ENCODE peak calls at places on chromosomes 1 and 21, in four cellular contexts. K is A549, Z is HepG2, S is H1. M is an unnamed sample.

GRCh38 chr1:246748867-246749266 is 24.7 kb downstream of the SCCPDH start:
- DNase-seq in Z (no peak), K (no peak), S (no peak), M (no peak)

GRCh38 chr1:6423321-6423999 is 1.1 kb upstream of the ESPN start:
- DNase-seq in Z (no peak), K (no peak), S (peak), M (peak)

GRCh38 chr21:41953831-41954653 is at the start of gene C2CD2:
- DNase-seq in Z (peak), K (peak), S (no peak), M (peak)

GRCh38 chr1:192559115-192560006 is 16.2 kb upstream of the RGS1 start:
- DNase-seq in Z (no peak), S (no peak), K (no peak), M (no peak)

GRCh38 chr1:107286125-107286524 is 145.3 kb downstream of the NTNG1 start:
- DNase-seq in S (no peak), Z (no peak), K (no peak), M (no peak)

GRCh38 chr1:167206166-167206835 is 14.4 kb upstream of the POU2F1 start:
- DNase-seq in K (no peak), S (no peak), Z (no peak), M (no peak)

GRCh38 chr1:180311011-180311730 is 81.1 kb downstream of the LHX4 start:
- DNase-seq in K (no peak), S (no peak), Z (no peak), M (no peak)

GRCh38 chr1:205746757-205747412 is 3.1 kb downstream of the NUCKS1 start:
- DNase-seq in Z (no peak), S (no peak), K (no peak), M (no peak)

GRCh38 chr21:42299324-42300044 is 15.7 kb downstream of the TFF3 start:
- DNase-seq in Z (no peak), K (no peak), S (no peak), M (no peak)

GRCh38 chr1:152162826-152163463 is 3.9 kb upstream of the RPTN start:
- DNase-seq in Z (peak), K (peak), S (no peak), M (no peak)

GRCh38 chr1:183098349-183098748 is 75.1 kb downstream of the LAMC1 start:
- DNase-seq in S (no peak), K (no peak), Z (peak), M (no peak)

GRCh38 chr1:90475623-90476022 is 241.5 kb downstream of the BARHL2 start:
- DNase-seq in K (no peak), Z (no peak), S (no peak), M (no peak)

GRCh38 chr1:8603220-8603616 is 214.2 kb downstream of the RERE start:
- DNase-seq in K (no peak), S (no peak), Z (no peak), M (no peak)

GRCh38 chr1:217333939-217334338 is 297.0 kb downstream of the GPATCH2 start:
- DNase-seq in S (peak), K (peak), Z (peak), M (peak)

GRCh38 chr1:61748566-61748965 is 6.3 kb downstream of the PATJ start:
- DNase-seq in Z (no peak), K (no peak), S (no peak), M (no peak)

GRCh38 chr1:60668584-60668983 is 413.8 kb upstream of the NFIA start:
- DNase-seq in K (no peak), S (no peak), Z (no peak), M (no peak)

GRCh38 chr1:23148084-23148483 is 20.6 kb downstream of the LUZP1 start:
- DNase-seq in S (no peak), Z (no peak), K (no peak), M (no peak)

GRCh38 chr1:51100264-51100880 is 1.7 kb upstream of the C1orf185 start:
- DNase-seq in Z (no peak), K (no peak), S (no peak), M (no peak)

GRCh38 chr1:153697191-153697872 is 18.8 kb downstream of the NPR1 start:
- DNase-seq in S (peak), Z (peak), K (no peak), M (peak)

GRCh38 chr1:33841516-33841915 is 22.4 kb upstream of the HMGB4 start:
- DNase-seq in S (no peak), Z (no peak), K (no peak), M (no peak)

GRCh38 chr1:111920221-111921024 is 69.0 kb downstream of the KCND3 start:
- DNase-seq in K (no peak), Z (no peak), S (no peak), M (no peak)

GRCh38 chr1:56189946-56190920 is 389.1 kb downstream of the PLPP3 start:
- DNase-seq in S (no peak), Z (peak), K (no peak), M (no peak)

GRCh38 chr1:19563336-19564097 is 78.2 kb upstream of the CAPZB start:
- DNase-seq in Z (no peak), K (no peak), S (no peak), M (no peak)

GRCh38 chr1:222938986-222939385 is 124.1 kb downstream of the DISP1 start:
- DNase-seq in K (no peak), S (no peak), Z (no peak), M (no peak)

GRCh38 chr1:232457607-232458006 is 172.3 kb downstream of the SIPA1L2 start:
- DNase-seq in S (no peak), K (no peak), Z (no peak), M (no peak)

GRCh38 chr1:1155258-1155657 is 18.4 kb upstream of the TTLL10 start:
- DNase-seq in Z (no peak), S (no peak), K (no peak), M (no peak)
- TF ChIP-seq RNF2 in Z (no peak), S (no peak), K (no peak), M (no peak)

GRCh38 chr1:10555635-10556429 is 81.1 kb downstream of the PEX14 start:
- DNase-seq in S (no peak), Z (peak), K (no peak), M (no peak)

GRCh38 chr1:10553124-10553523 is 78.4 kb downstream of the PEX14 start:
- DNase-seq in Z (no peak), S (no peak), K (no peak), M (no peak)

GRCh38 chr1:10557714-10558113 is 83.0 kb downstream of the PEX14 start:
- DNase-seq in Z (no peak), K (no peak), S (no peak), M (no peak)

GRCh38 chr1:10559386-10559785 is 84.6 kb downstream of the PEX14 start:
- DNase-seq in S (no peak), K (no peak), Z (no peak), M (no peak)

GRCh38 chr1:10556430-10557005 is 81.8 kb downstream of the PEX14 start:
- DNase-seq in K (no peak), Z (no peak), S (no peak), M (peak)
- TF ChIP-seq RNF2 in K (no peak), Z (no peak), S (no peak), M (peak)

GRCh38 chr1:41511239-41511540 is 26.7 kb upstream of the EDN2 start:
- DNase-seq in Z (no peak), K (no peak), S (no peak), M (no peak)

GRCh38 chr1:41512701-41513387 is 28.4 kb upstream of the EDN2 start:
- DNase-seq in S (no peak), Z (no peak), K (no peak), M (no peak)

GRCh38 chr1:41515131-41515678 is 30.7 kb upstream of the EDN2 start:
- DNase-seq in K (no peak), Z (no peak), S (no peak), M (no peak)

GRCh38 chr1:41514381-41514780 is 29.9 kb upstream of the EDN2 start:
- DNase-seq in Z (no peak), S (no peak), K (no peak), M (no peak)

DNA sequence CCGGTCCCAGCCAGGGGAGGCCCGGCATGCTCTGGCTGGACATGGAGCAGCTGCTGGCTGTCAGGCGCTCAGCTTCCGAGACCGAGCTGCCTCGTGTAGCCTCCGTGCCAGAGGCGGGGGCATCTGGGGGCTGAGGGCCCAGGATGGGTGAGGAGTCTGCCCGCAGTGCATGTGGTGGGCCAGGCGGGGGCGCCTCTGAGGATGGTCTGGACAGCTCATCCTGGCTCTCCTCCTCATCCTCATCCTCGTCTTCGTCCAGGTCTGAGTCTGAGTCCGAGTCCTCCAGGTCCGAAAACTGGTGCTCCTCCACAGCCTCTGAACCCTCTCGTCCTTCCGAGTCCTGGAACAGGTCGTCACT is 28.9 kb upstream of the EDN2 start:
- DNase-seq in S (no peak), K (no peak), Z (no peak), M (peak)
- TF ChIP-seq RNF2 in S (no peak), K (no peak), Z (no peak), M (no peak)

DNA sequence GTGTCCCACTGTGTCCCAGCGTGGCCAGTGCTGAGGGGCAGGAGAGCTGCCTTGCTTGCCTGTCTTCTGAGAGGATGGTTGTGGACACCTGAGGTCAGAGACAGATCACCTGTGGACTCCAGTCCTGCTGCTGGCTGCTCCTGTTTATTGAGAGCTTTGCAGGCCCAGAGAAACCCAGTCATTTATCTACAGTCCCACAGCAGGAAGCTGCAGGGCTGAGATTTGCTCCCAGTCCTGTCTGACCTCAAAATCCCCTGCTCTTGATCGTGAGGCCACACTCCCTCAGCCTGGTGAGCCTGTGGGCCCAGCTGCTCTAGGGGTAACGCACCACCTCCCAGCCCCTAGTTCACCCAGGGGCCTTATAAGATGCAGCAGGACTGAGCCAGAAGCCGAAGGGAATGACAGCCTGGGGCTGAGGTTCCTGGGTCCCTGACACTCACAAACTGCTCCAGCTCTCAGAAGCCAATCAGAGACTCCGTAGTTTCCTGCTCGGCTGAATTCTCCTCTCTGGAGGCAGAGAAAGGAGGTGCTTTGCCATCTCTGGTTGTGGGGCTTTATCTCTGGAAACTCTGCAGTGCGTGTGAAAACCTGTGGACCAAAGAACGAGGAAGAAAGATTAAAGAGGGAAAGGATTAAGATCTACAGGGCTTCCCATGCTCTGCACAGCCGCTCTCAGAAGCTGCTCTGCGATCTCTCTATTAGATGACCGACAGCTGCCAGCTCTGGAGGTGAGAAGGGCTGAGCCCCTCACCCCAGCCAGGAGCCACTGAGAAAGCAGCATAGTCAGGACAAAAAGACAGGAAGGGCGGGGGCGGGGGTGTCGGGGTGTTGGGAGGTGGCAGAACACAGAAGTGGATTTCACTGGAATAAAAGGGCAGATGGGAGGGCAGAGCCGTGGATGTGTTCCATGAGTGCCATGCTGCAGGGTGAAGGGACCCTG is 39.1 kb downstream of the UBIAD1 start:
- DNase-seq in S (no peak), K (no peak), Z (no peak), M (no peak)
- TF ChIP-seq RNF2 in S (no peak), K (no peak), Z (no peak), M (no peak)

DNA sequence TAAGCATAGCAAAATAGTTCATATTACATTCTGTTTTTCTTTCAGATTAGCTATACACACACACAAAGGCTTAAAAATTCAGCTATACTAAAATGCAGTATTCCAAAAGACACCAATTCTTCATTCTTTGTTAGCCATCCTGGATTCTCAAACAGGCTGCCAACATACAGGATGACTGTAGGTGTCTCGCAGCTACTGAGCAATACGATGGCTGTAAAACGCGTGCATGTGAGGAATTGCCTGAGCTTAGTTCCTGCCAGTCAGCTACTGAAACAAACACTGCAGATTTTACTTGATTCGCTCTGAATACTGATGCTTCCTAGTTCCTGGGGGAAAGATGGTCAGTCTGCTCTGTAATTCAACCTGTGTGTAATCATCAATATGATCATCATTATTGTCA is 24.7 kb upstream of the HMGN1 start:
- DNase-seq in S (no peak), K (no peak), Z (peak), M (no peak)
- TF ChIP-seq RNF2 in S (no peak), K (no peak), Z (no peak), M (no peak)

GRCh38 chr1:54391450-54392071 is 14.6 kb downstream of the SSBP3 start:
- DNase-seq in S (no peak), Z (no peak), K (no peak), M (no peak)
- TF ChIP-seq RNF2 in S (no peak), Z (no peak), K (no peak), M (no peak)

GRCh38 chr1:178278135-178278534 is 184.2 kb downstream of the RASAL2 start:
- DNase-seq in Z (no peak), K (no peak), S (no peak), M (no peak)
- TF ChIP-seq RNF2 in Z (no peak), K (no peak), S (no peak), M (no peak)

M was measured in K562.